ENCODE peak calls at places on chromosomes 6 and 20, in nine cellular contexts. U is heart right ventricle, Q is colonic mucosa, H is cardiac muscle cell, K is AG09309, S is upper lobe of right lung, I is astrocyte of the spinal cord, W is A549, G is fibroblast of lung. J is an unnamed sample.

GRCh38 chr20:62958388-62959100 is 6.0 kb downstream of the SLC17A9 start:
- DNase-seq in U (no peak), Q (no peak), H (no peak), K (no peak), S (no peak), I (no peak), W (no peak), G (no peak), J (no peak)

GRCh38 chr6:153790048-153790447 is 249.0 kb upstream of the OPRM1 start:
- DNase-seq in U (no peak), Q (peak; percentile 19), H (peak; percentile 92), K (no peak), S (no peak), I (peak; percentile 92), W (peak; percentile 43), G (peak; percentile 88), J (peak; percentile 99)

GRCh38 chr6:18326001-18326400 is 61.1 kb upstream of the RNF144B start:
- DNase-seq in U (no peak), Q (no peak), H (no peak), K (no peak), S (no peak), I (no peak), W (no peak), G (no peak), J (no peak)

GRCh38 chr20:44736170-44737021 is 9.3 kb upstream of the KCNK15 start:
- DNase-seq in U (peak; percentile 75), Q (peak; percentile 67), H (peak; percentile 92), K (no peak), S (no peak), I (peak; percentile 78), W (peak; percentile 97), G (peak; percentile 78), J (peak; percentile 93)

GRCh38 chr20:5148581-5148980 is 21.8 kb downstream of the CDS2 start:
- DNase-seq in U (no peak), Q (no peak), H (no peak), K (no peak), S (no peak), I (no peak), W (no peak), G (no peak), J (no peak)

GRCh38 chr6:76881414-76881813 is 581.9 kb downstream of the HTR1B start:
- DNase-seq in U (no peak), Q (no peak), H (no peak), K (no peak), S (no peak), I (no peak), W (no peak), G (no peak), J (no peak)

GRCh38 chr6:11459002-11459658 is 78.4 kb upstream of the TMEM170B start:
- DNase-seq in U (no peak), Q (no peak), H (no peak), K (no peak), S (no peak), I (no peak), W (no peak), G (no peak), J (no peak)

GRCh38 chr6:154039231-154039842 is at the start of gene OPRM1:
- DNase-seq in U (peak; percentile 10), Q (no peak), H (peak; percentile 44), K (no peak), S (peak; percentile 69), I (peak; percentile 40), W (peak; percentile 2), G (peak; percentile 11), J (peak; percentile 29)

GRCh38 chr20:62367483-62368302 is 581 bp upstream of the LAMA5 start:
- DNase-seq in U (no peak), Q (no peak), H (peak; percentile 36), K (no peak), S (no peak), I (no peak), W (peak; percentile 71), G (no peak), J (no peak)

GRCh38 chr6:167500961-167501360 is 176.1 kb downstream of the TTLL2 start:
- DNase-seq in U (no peak), Q (no peak), H (no peak), K (no peak), S (no peak), I (no peak), W (no peak), G (no peak), J (no peak)

GRCh38 chr20:49957487-49957938 is 21.3 kb downstream of the RNF114 start:
- DNase-seq in U (no peak), Q (no peak), H (no peak), K (no peak), S (no peak), I (no peak), W (peak; percentile 52), G (no peak), J (no peak)

GRCh38 chr6:79246891-79247290 is 12.4 kb upstream of the HMGN3 start:
- DNase-seq in U (no peak), Q (no peak), H (no peak), K (no peak), S (no peak), I (no peak), W (no peak), G (no peak), J (no peak)

GRCh38 chr6:79250559-79250958 is 16.1 kb upstream of the HMGN3 start:
- DNase-seq in U (no peak), Q (no peak), H (no peak), K (no peak), S (no peak), I (no peak), W (no peak), G (no peak), J (no peak)

GRCh38 chr6:79249136-79249535 is 14.7 kb upstream of the HMGN3 start:
- DNase-seq in U (no peak), Q (no peak), H (no peak), K (no peak), S (no peak), I (no peak), W (no peak), G (no peak), J (no peak)

GRCh38 chr6:79250107-79250514 is 15.6 kb upstream of the HMGN3 start:
- DNase-seq in U (no peak), Q (no peak), H (no peak), K (no peak), S (no peak), I (no peak), W (no peak), G (no peak), J (no peak)
- TF ChIP-seq CTCF in U (no peak), Q (no peak), H (peak; percentile 18), K (no peak), S (peak; percentile 24), I (peak; percentile 8), W (no peak), G (no peak), J (no peak)

DNA sequence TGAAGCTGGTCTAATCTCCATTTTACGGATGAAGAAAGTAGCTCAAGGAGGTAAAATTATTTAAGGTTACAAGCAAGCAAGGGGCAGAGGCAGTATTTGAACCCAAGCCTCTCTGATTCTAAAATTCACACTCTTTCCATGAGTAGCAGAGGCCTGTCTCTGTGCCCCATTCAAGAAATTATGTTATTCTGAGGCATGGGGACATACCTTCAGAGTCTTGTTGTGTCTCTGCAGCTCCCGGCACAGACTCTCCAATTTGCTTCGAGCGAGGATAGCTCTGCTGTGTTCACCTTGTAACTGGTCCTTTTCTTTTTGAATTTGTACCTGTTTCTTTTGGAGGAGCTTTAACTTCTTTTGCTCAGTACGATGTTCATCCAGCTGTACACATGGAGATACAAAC is 21.5 kb downstream of the TXLNB start:
- DNase-seq in U (no peak), Q (no peak), H (no peak), K (no peak), S (no peak), I (no peak), W (no peak), G (no peak), J (no peak)
- H3K4me3 ChIP-seq in U (no peak overlapping the region), Q (no peak overlapping the region), H (no peak overlapping the region), K (no peak overlapping the region), S (no peak overlapping the region), I (no peak overlapping the region), W (no peak overlapping the region), G (no peak overlapping the region), J (no peak overlapping the region)

DNA sequence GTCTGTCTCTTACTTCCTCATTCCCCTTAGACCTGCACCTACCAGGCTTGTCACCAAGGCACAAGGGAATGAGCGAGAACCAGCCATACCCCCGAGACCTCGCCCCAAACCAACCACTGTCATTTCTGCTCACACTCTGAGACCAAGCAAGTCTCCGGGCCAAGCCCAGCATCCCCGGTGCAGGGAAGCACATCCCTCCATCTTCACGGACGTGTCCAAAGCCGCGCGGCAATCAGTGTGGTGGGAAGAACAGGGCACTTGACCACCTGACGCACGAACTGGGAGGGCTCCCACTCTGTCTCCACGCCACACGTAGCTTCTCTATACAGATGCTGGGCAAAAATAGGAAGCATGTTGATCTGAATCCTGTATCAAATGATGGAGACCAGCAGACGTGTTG is 28.4 kb upstream of the THBS2 start:
- DNase-seq in U (no peak), Q (no peak), H (no peak), K (no peak), S (no peak), I (no peak), W (no peak), G (no peak), J (no peak)
- TF ChIP-seq CTCF in U (no peak), Q (no peak), H (no peak), K (no peak), S (no peak), I (no peak), W (no peak), G (no peak), J (no peak)

DNA sequence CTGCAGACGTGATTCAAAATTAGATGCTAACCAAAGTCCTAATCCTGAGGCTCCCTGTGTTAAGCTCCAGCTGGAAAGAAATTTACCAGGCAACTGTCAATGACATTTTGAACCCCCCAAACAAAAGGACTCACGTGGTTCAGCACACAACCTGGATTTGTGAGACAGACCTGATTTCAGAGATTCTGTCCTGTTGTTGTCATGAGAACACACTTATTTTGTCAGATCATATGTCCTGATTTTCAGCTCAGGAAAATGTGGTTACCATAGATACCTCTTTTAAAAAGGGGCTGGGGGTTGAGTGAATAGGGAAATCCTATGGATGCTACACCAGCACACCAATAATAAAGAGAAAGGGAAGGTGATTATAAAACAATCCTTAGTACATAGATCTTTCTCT is 61.6 kb downstream of the MTFR2 start:
- DNase-seq in U (no peak), Q (no peak), H (no peak), K (no peak), S (no peak), I (no peak), W (no peak), G (no peak), J (no peak)
- H3K4me3 ChIP-seq in U (no peak overlapping the region), Q (no peak overlapping the region), H (no peak overlapping the region), K (no peak overlapping the region), S (no peak overlapping the region), I (no peak overlapping the region), W (no peak overlapping the region), G (no peak overlapping the region), J (no peak overlapping the region)

GRCh38 chr6:35776364-35777215 is at the start of gene CLPSL2:
- DNase-seq in U (no peak), Q (no peak), H (peak; percentile 36), K (no peak), S (peak; percentile 67), I (no peak), W (no peak), G (no peak), J (no peak)
- TF ChIP-seq CTCF in U (no peak), Q (no peak), H (no peak), K (no peak), S (no peak), I (no peak), W (no peak), G (no peak), J (no peak)